ENCODE peak calls at places on chromosomes 11 and 22, in nine cellular contexts. C, S, J, U, T, W, K, E and L are unnamed samples.
A peak's percentile ranks its signal among the peaks of the same experiment; 100 is the strongest.

GRCh38 chr11:125112235-125112604 is 794 bp upstream of the TMEM218 start:
- DNase-seq in J (no peak), E (no peak), U (no peak), K (no peak), W (no peak), T (no peak), S (no peak), C (no peak), L (no peak)

GRCh38 chr11:290621-291231 is 1.8 kb downstream of the PGGHG start:
- DNase-seq in C (no peak), T (no peak), K (no peak), E (no peak), J (no peak), U (no peak), S (peak; percentile 16), W (no peak), L (no peak)

GRCh38 chr22:22103078-22103593 is 120.5 kb upstream of the TOP3B start:
- DNase-seq in S (no peak), W (peak; percentile 10), E (no peak), K (no peak), J (no peak), U (peak; percentile 34), C (no peak), T (no peak), L (no peak)

GRCh38 chr11:9726313-9727022 is 62.6 kb downstream of the SWAP70 start:
- DNase-seq in U (no peak), J (no peak), C (no peak), K (no peak), S (no peak), E (no peak), T (no peak), W (peak; percentile 89), L (peak; percentile 35)

GRCh38 chr11:33634291-33634834 is 66.3 kb downstream of the C11orf91 start:
- DNase-seq in C (no peak), J (no peak), T (no peak), S (no peak), U (no peak), W (peak; percentile 96), E (no peak), K (no peak), L (peak; percentile 20)

GRCh38 chr22:17265649-17266248 is 46.5 kb upstream of the ADA2 start:
- DNase-seq in J (no peak), E (no peak), U (no peak), W (no peak), T (no peak), S (no peak), K (no peak), C (no peak), L (no peak)

GRCh38 chr11:86503131-86503530 is 128.4 kb downstream of the CCDC81 start:
- DNase-seq in T (no peak), U (no peak), S (no peak), W (no peak), K (no peak), E (no peak), J (no peak), C (no peak), L (no peak)

GRCh38 chr11:12540913-12541587 is 133.2 kb upstream of the TEAD1 start:
- DNase-seq in C (no peak), K (peak; percentile 76), U (no peak), W (peak; percentile 44), S (peak; percentile 57), T (no peak), J (no peak), E (no peak), L (peak; percentile 59)

GRCh38 chr11:7532395-7532794 is 18.6 kb downstream of the PPFIBP2 start:
- DNase-seq in U (no peak), T (no peak), W (no peak), E (no peak), C (no peak), J (no peak), K (no peak), S (no peak), L (no peak)

GRCh38 chr11:18705651-18706281 is 7.2 kb downstream of the TMEM86A start:
- DNase-seq in J (peak; percentile 29), W (no peak), C (no peak), T (no peak), E (peak; percentile 26), S (peak; percentile 39), U (no peak), K (no peak), L (no peak)

GRCh38 chr22:48711669-48712068 is 1116.0 kb downstream of the BRD1 start:
- DNase-seq in S (no peak), W (no peak), J (no peak), E (no peak), C (no peak), K (no peak), U (no peak), T (no peak), L (no peak)

GRCh38 chr11:123479048-123479837 is 49.2 kb downstream of the GRAMD1B start:
- DNase-seq in E (no peak), C (no peak), S (no peak), U (no peak), T (no peak), J (no peak), W (no peak), K (no peak), L (no peak)

GRCh38 chr22:35467788-35468187 is 67.8 kb downstream of the MCM5 start:
- DNase-seq in W (no peak), U (peak; percentile 51), S (peak; percentile 76), K (no peak), C (no peak), J (no peak), T (peak; percentile 75), E (peak; percentile 12), L (no peak)

GRCh38 chr11:1705121-1706052 is 8.4 kb downstream of the KRTAP5-6 start:
- DNase-seq in E (no peak), W (peak; percentile 43), K (no peak), C (no peak), U (no peak), S (no peak), T (no peak), J (no peak), L (no peak)